ENCODE peak calls at places on chromosomes 11 and 22, in seven cellular contexts. S is astrocyte of the cerebellum; P is left cardiac atrium; Y is effector CD4-positive, alpha-beta T cell; K is fibroblast of villous mesenchyme; X is HFFc6; U is fibroblast of the conjunctiva. C is an unnamed sample.

GRCh38 chr11:102225689-102226562 is 91.4 kb upstream of the BIRC3 start:
- DNase-seq in S (peak; percentile 84), P (no peak), Y (no peak), K (peak; percentile 88), X (peak; percentile 96), U (peak; percentile 47), C (no peak)

GRCh38 chr11:61756452-61757212 is 4.2 kb downstream of the MYRF start:
- DNase-seq in S (no peak), P (no peak), Y (no peak), K (peak; percentile 57), X (no peak), U (no peak), C (no peak)

GRCh38 chr11:12800032-12800671 is 125.9 kb downstream of the TEAD1 start:
- DNase-seq in S (no peak), P (no peak), Y (no peak), K (peak; percentile 68), X (peak; percentile 81), U (no peak), C (no peak)

GRCh38 chr11:29634248-29634647 is 382.6 kb downstream of the KCNA4 start:
- DNase-seq in S (no peak), P (no peak), Y (no peak), K (no peak), X (no peak), U (no peak), C (no peak)

GRCh38 chr11:67303132-67303988 is at the start of gene SSH3:
- DNase-seq in S (no peak), P (peak; percentile 86), Y (no peak), K (peak; percentile 57), X (peak; percentile 31), U (no peak), C (peak; percentile 40)

GRCh38 chr22:28981818-28982499 is 79.7 kb downstream of the C22orf31 start:
- DNase-seq in S (no peak), P (no peak), Y (no peak), K (peak; percentile 32), X (no peak), U (no peak), C (no peak)

GRCh38 chr11:88117281-88117858 is 57.9 kb downstream of the RAB38 start:
- DNase-seq in S (no peak), P (no peak), Y (no peak), K (no peak), X (no peak), U (no peak), C (no peak)

GRCh38 chr22:43213066-43213465 is 26.1 kb upstream of the TTLL12 start:
- DNase-seq in S (no peak), P (no peak), Y (no peak), K (no peak), X (no peak), U (no peak), C (no peak)

GRCh38 chr11:118615996-118616395 is 8.6 kb downstream of the PHLDB1 start:
- DNase-seq in S (no peak), P (peak; percentile 14), Y (no peak), K (no peak), X (no peak), U (no peak), C (no peak)

GRCh38 chr22:40325315-40325714 is 21.0 kb upstream of the ADSL start:
- DNase-seq in S (no peak), P (no peak), Y (peak; percentile 62), K (no peak), X (no peak), U (no peak), C (peak; percentile 39)

GRCh38 chr11:28049338-28050216 is 58.4 kb downstream of the KIF18A start:
- DNase-seq in S (no peak), P (no peak), Y (no peak), K (peak; percentile 71), X (peak; percentile 45), U (no peak), C (no peak)

GRCh38 chr11:60251485-60252207 is 8.7 kb upstream of the MS4A4E start:
- DNase-seq in S (no peak), P (no peak), Y (no peak), K (peak; percentile 19), X (peak; percentile 8), U (no peak), C (no peak)

C was measured in T-helper 9 cell.